ENCODE peak calls at places on chromosomes 2 and 18, in six cellular contexts. Y is NCI-H187 treated with DMSO at 0.1 percent for 48 hours; C is ecto neural progenitor cell; N is AG10803; M is effector memory CD8-positive, alpha-beta T cell; X is kidney glomerular epithelial cell. L is an unnamed sample.

GRCh38 chr2:224778474-224778877 is 62.3 kb upstream of the CCDC195 start:
- DNase-seq in Y (no peak), C (no peak), N (peak), M (peak), X (peak), L (peak)

GRCh38 chr18:24068945-24069693 is 54.6 kb downstream of the TTC39C start:
- DNase-seq in Y (peak), C (no peak), N (peak), M (no peak), X (no peak), L (no peak)

GRCh38 chr2:62884514-62884913 is 166.1 kb upstream of the OTX1 start:
- DNase-seq in Y (no peak), C (no peak), N (peak), M (no peak), X (no peak), L (peak)

GRCh38 chr2:10303634-10304378 is 1.1 kb downstream of the HPCAL1 start:
- DNase-seq in Y (no peak), C (peak), N (peak), M (peak), X (no peak), L (peak)

GRCh38 chr2:165251361-165251760 is 12.1 kb downstream of the SCN2A start:
- DNase-seq in Y (no peak), C (no peak), N (no peak), M (no peak), X (no peak), L (no peak)

GRCh38 chr2:44949329-44950151 is 8.0 kb downstream of the SIX3 start:
- DNase-seq in Y (no peak), C (peak), N (peak), M (no peak), X (no peak), L (peak)

GRCh38 chr2:216584112-216584511 is 49.1 kb upstream of the IGFBP2 start:
- DNase-seq in Y (no peak), C (no peak), N (no peak), M (no peak), X (no peak), L (no peak)

GRCh38 chr2:133843091-133843490 is 274.8 kb upstream of the NCKAP5 start:
- DNase-seq in Y (no peak), C (no peak), N (peak), M (no peak), X (no peak), L (no peak)

GRCh38 chr2:187008111-187008510 is 159.1 kb upstream of the ZSWIM2 start:
- DNase-seq in Y (no peak), C (no peak), N (no peak), M (no peak), X (peak), L (peak)

GRCh38 chr2:222304737-222305509 is 6.1 kb upstream of the PAX3 start:
- DNase-seq in Y (no peak), C (peak), N (no peak), M (no peak), X (no peak), L (no peak)

GRCh38 chr2:218290316-218291261 is 1.7 kb downstream of the TMBIM1 start:
- DNase-seq in Y (no peak), C (no peak), N (no peak), M (peak), X (no peak), L (no peak)

GRCh38 chr2:182929972-182930371 is 63.5 kb upstream of the FRZB start:
- DNase-seq in Y (no peak), C (no peak), N (no peak), M (no peak), X (no peak), L (no peak)

L was measured in EH.